ENCODE peak calls at places on chromosomes 13 and 19, in eight cellular contexts. Y is B cell; O is activated T-helper 1 cell treated with anti-CD3 and anti-CD28 coated beads, Interleukin-12 subunit alpha, Interleukin-12 subunit beta, Interleukin-2, Interleukin-4 antibody, amounts not matched to agents 30 ng/mL and 10 ng/mL and 1 ng/mL, durations not matched to agents 14 hours and 24 hours and 36 hours; J is NCI-H2081 treated with DMSO at 0.1 percent for 48 hours; V is NCI-H524; K is stimulated activated CD4-positive, alpha-beta T cell treated with anti-CD3 and anti-CD28 coated beads, TNF-alpha, amount 100 ng/mL, for 48 hours; Q is COR-L47; F is endothelial cell of umbilical vein. R is an unnamed sample.
A peak's percentile ranks its signal among the peaks of the same experiment; 100 is the strongest.

GRCh38 chr13:74575729-74576125 is 441.5 kb upstream of the KLF12 start:
- DNase-seq in J (no peak), V (peak; percentile 30), K (peak; percentile 9), O (peak; percentile 4), Q (peak; percentile 60), Y (peak; percentile 26), F (peak; percentile 62), R (peak; percentile 59)

GRCh38 chr19:41915248-41916032 is 12.8 kb downstream of the ERFL start:
- DNase-seq in J (no peak), F (no peak), K (no peak), V (no peak), Y (no peak), Q (no peak), O (no peak), R (no peak)

GRCh38 chr19:1650627-1651009 is 1.8 kb downstream of the TCF3 start:
- DNase-seq in F (peak; percentile 8), K (no peak), O (no peak), V (no peak), Q (peak; percentile 19), Y (peak; percentile 67), J (no peak), R (no peak)

GRCh38 chr19:38184815-38185214 is 39.2 kb downstream of the DPF1 start:
- DNase-seq in J (no peak), V (no peak), O (no peak), F (no peak), K (no peak), Y (no peak), Q (no peak), R (no peak)

GRCh38 chr19:46729696-46730095 is 12.8 kb upstream of the PRKD2 start:
- DNase-seq in K (no peak), F (no peak), V (no peak), J (no peak), Y (no peak), Q (no peak), O (no peak), R (no peak)

GRCh38 chr13:73745190-73745589 is 389.0 kb downstream of the KLF12 start:
- DNase-seq in F (no peak), O (no peak), Y (no peak), V (no peak), K (no peak), J (no peak), Q (no peak), R (no peak)

GRCh38 chr13:73754727-73755292 is 379.4 kb downstream of the KLF12 start:
- DNase-seq in J (no peak), Y (peak; percentile 22), Q (peak; percentile 71), F (peak; percentile 79), K (no peak), V (peak; percentile 17), O (no peak), R (peak; percentile 72)

GRCh38 chr19:3073159-3073563 is 10.9 kb upstream of the TLE5 start:
- DNase-seq in Q (peak; percentile 78), V (peak; percentile 97), F (peak; percentile 48), O (no peak), K (no peak), Y (no peak), J (peak; percentile 79), R (peak; percentile 32)

GRCh38 chr19:51687791-51688664 is 5.1 kb upstream of the SPACA6 start:
- DNase-seq in J (no peak), Q (no peak), Y (no peak), K (no peak), F (peak; percentile 54), O (no peak), V (no peak), R (peak; percentile 48)

GRCh38 chr19:1474765-1475351 is 4.2 kb downstream of the C19orf25 start:
- DNase-seq in Y (no peak), J (no peak), O (no peak), F (no peak), Q (no peak), V (no peak), K (no peak), R (no peak)